ENCODE peak calls at places on chromosomes 16 and 17, in five cellular contexts. K is transverse colon; O is CD8-positive, alpha-beta T cell; M is PC-3; F is naive thymus-derived CD4-positive, alpha-beta T cell. S is an unnamed sample. For H3K4me1, the result is how much of the 10 kb centered on the place peaks cover.

GRCh38 chr17:38982858-38983746 is 15.9 kb upstream of the FBXO47 start:
- DNase-seq in F (no peak), O (peak), K (peak), M (peak), S (no peak)

GRCh38 chr17:54941285-54941684 is 27.2 kb downstream of the COX11 start:
- DNase-seq in K (no peak), O (no peak), F (no peak), M (no peak), S (no peak)

GRCh38 chr16:22681551-22681880 is 132.4 kb upstream of the HS3ST2 start:
- DNase-seq in F (no peak), K (no peak), M (no peak), O (no peak), S (no peak)

GRCh38 chr17:76363107-76363801 is 9.5 kb upstream of the PRPSAP1 start:
- DNase-seq in K (no peak), M (no peak), F (no peak), O (no peak), S (no peak)

GRCh38 chr17:80665792-80666191 is 121.2 kb downstream of the RPTOR start:
- DNase-seq in F (no peak), M (no peak), K (no peak), O (no peak), S (no peak)

GRCh38 chr17:64345691-64346376 is 44.8 kb downstream of the PECAM1 start:
- DNase-seq in F (no peak), O (no peak), M (no peak), K (no peak), S (no peak)

GRCh38 chr17:43530303-43531081 is 15.6 kb downstream of the ETV4 start:
- DNase-seq in F (no peak), M (no peak), O (no peak), K (no peak), S (peak)

GRCh38 chr17:74522381-74523090 is 8.7 kb downstream of the CD300LB start:
- DNase-seq in K (no peak), F (peak), O (no peak), M (no peak), S (no peak)

GRCh38 chr17:6471531-6472465 is 27.5 kb downstream of the PIMREG start:
- DNase-seq in K (no peak), M (peak), O (no peak), F (no peak), S (no peak)

GRCh38 chr16:53805747-53806146 is 101.8 kb downstream of the FTO start:
- DNase-seq in M (no peak), O (no peak), K (no peak), F (no peak), S (no peak)

GRCh38 chr16:85192233-85192632 is 80.0 kb upstream of the CIBAR2 start:
- DNase-seq in K (no peak), O (no peak), F (no peak), M (no peak), S (no peak)

DNA sequence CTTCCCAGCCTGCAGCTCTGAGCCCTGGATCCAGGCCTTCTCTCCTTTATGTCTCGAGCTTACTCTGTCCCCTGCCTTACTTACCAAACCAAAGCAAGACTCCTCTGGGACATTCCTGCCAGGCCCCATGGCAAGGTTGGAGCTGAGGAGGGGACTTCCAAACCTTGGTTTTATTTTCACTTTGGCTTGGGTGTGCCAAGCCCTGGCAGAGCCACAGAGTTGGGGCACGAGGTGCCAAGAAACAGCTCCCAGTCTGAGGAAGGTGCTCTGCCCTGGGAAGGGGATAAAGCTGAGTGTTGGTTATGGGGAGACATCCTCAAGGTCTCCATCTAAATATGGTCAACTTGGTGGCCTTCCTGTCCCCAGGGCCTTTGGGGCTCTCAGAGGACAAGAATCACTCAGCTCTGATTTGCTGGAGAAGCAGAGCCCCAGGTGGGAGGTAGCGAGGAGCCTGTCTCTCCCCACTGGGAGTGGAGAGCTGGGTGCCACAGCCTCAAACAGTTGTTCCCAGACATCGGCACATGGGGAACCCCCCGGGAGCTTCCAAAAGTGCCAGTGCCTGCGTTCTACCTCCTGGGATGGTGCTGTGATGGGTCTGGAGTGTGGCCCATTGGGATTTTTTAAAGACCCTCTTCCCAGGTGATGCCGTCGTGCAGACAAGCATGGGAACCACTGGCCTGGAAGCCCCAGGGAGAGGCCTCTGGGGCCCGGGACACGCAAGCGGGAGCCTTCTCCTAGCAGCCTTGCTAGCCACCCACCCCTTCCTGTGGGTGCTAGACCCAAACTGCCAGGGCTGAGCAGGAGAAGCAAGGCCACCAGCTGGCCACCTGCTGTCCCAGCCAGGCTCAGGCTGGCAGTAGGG is 10.3 kb downstream of the NLRC5 start:
- DNase-seq in M (no peak), K (no peak), F (no peak), O (no peak), S (no peak)
- H3K27ac ChIP-seq in M (no peak), K (peak), F (peak), O (peak), S (no peak)

DNA sequence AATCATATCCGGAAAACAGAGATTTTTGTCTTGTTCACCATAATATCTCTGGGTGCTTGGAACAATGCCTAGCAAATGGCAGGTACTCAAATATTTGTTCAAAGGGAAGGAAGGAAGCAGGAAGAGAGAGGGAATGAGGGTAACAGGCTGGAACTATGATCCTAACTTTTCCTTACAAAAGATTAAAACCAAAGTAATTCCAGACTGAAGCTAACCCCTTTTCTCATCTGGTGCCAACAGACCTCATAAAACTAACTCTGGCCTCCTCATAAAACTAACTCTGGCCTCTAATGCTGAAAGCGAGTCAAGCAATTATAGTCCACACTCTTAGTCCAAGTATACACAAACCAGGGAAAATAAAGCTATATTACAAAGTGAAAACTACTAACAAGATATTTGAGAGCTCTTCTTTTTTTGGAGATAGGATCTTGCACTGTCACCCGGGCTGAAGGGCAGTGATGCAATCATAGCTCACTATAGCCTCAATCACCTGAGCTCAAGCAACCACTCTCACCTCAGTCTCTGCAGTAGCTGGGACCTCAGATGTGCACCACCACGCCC is 84.6 kb downstream of the KANSL1 start:
- DNase-seq in K (no peak), F (no peak), O (no peak), M (peak), S (no peak)
- H3K4me3 ChIP-seq in K (no peak), F (no peak), O (no peak), M (peak), S (no peak)

DNA sequence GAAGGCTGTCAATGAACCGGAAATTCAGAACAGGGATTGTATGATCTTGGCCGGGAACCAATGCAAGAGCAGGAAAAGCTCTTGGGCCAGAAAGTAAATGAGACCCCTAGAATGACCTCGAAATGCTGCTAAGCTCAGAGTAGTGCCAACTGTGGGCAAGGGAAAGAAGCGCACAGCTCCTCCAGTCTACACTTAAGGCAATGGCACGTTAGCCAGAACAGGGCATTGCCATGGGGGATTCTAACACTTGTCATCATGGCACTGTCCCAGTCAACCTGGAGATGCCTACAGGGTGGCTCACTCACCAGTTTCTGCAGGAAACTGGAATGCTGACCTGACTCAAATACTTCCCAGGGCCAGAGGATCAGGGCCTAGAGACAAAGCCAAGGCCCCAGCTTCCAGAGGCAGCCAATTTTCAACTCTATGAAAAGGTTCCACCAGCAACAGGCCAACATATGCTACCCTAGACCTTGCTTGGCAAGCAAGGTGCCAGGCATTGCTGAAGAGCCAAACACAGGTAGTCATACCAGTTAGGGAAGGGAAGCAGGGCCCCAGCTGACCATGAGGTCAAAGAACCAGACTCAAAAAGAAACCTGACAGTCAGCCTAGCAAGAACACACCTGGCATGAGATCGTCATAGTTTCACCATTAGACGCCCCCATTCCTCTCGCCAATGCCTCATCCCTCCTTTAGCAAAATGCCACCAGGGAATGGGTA is 34.9 kb downstream of the ARHGAP17 start:
- DNase-seq in O (no peak), K (no peak), M (peak), F (no peak), S (no peak)
- H3K4me1 ChIP-seq in O (under half), K (under half), M (under half), F (under half), S (under half)

GRCh38 chr17:59357929-59358328 is 26.5 kb downstream of the YPEL2 start:
- DNase-seq in F (no peak), O (no peak), M (peak), K (no peak), S (no peak)
- H3K27ac ChIP-seq in F (peak), O (no peak), M (no peak), K (peak), S (no peak)

GRCh38 chr17:27381007-27381501 is 75.2 kb upstream of the KSR1 start:
- DNase-seq in O (peak), M (peak), F (peak), K (peak), S (peak)
- H3K4me3 ChIP-seq in O (no peak), M (no peak), F (no peak), K (no peak), S (no peak)

GRCh38 chr16:17076121-17076757 is 394.5 kb downstream of the XYLT1 start:
- DNase-seq in K (no peak), F (no peak), M (no peak), O (no peak), S (no peak)
- H3K4me1 ChIP-seq in K (under half), F (under half), M (under half), O (under half), S (under half)

DNA sequence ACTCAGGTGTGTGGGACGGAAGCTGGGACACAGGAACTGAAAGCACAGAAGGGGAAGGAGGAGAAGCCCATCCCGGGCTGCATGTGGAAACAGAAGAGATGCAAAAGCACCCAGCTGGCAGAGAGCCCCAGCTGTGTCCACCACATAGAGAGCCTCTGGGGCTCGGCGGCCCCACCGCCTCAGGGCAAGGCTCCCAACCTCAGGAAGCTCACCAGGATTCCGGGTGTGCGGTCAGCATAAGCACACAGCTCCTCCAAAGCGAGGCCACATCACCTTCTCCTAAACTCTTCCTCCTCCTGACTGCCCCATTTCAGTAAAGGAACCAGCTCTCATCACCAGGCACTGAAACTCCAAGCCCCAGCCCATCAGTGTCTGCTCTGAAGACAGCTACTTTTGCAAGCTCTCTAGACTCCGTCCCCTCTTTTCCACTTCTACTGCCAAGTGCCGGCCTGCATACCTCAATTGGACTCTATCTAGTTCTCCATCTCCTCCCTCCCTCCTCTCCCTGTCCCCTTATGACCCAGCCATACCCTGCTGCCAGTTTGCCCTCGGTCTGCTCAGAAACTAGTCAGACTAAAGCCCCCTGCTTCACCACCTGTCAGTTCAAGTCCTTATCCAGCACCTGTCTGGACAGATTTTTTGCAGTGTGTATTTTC is 6.0 kb downstream of the ST3GAL2 start:
- DNase-seq in K (peak), F (no peak), M (no peak), O (no peak), S (no peak)
- H3K27ac ChIP-seq in K (peak), F (peak), M (peak), O (no peak), S (no peak)

DNA sequence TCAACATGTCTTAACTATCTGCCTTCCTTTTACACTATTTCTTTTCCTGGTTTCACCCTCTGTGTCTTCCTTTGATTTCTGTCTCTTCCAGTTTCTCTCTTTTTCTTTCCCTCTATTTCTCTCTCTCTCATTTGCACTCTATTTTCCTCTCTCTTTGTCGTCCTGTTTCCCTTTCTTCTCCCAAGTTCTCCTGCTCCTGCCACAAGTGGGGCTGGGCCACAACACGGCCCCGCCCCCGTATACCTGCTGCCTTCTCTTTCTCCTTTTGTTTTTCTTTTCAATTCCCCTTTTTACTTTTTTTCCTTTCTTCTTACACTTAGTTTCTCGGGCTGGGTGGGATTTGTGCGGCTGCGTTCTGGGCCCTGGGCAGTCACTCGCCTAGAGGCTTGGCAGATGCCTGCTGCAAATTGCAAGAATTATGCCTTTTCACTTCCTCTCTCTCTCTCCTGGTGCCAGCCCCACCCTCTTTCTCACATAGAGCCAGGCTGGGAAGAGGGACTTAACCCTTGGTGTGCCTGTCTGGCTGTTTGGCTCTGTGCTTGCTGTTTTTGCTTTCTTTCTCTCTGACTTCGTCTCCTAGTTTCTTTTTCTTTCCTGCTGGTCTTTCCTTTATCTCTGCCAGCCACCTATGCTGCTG is 2139.4 kb downstream of the TP53TG3F start:
- DNase-seq in F (no peak), O (no peak), K (no peak), M (no peak), S (no peak)
- H3K4me3 ChIP-seq in F (no peak), O (no peak), K (no peak), M (no peak), S (no peak)